ENCODE peak calls at places on chromosome 6, in seven cellular contexts. One of them, this sample, is unnamed.
A peak's percentile ranks its signal among the peaks of the same experiment; 100 is the strongest.

GRCh38 chr6:139536751-139537617 is 162.5 kb upstream of the CITED2 start:
- DNase-seq in IMR-90: no peak
- DNase-seq in esophagus muscularis mucosa: no peak
- DNase-seq in prostate gland: peak; percentile 78
- DNase-seq in right lobe of liver: no peak
- DNase-seq in endothelial cell of umbilical vein: peak; percentile 60
- DNase-seq in thyroid gland: no peak
- DNase-seq in this sample: no peak

GRCh38 chr6:159608961-159609673 is 83.9 kb downstream of the SOD2 start:
- DNase-seq in IMR-90: peak; percentile 28
- DNase-seq in esophagus muscularis mucosa: no peak
- DNase-seq in prostate gland: no peak
- DNase-seq in right lobe of liver: no peak
- DNase-seq in endothelial cell of umbilical vein: no peak
- DNase-seq in thyroid gland: no peak
- DNase-seq in this sample: no peak

GRCh38 chr6:72418495-72418894 is 203.4 kb upstream of the KCNQ5 start:
- DNase-seq in IMR-90: peak; percentile 89
- DNase-seq in esophagus muscularis mucosa: no peak
- DNase-seq in prostate gland: no peak
- DNase-seq in right lobe of liver: no peak
- DNase-seq in endothelial cell of umbilical vein: no peak
- DNase-seq in thyroid gland: no peak
- DNase-seq in this sample: no peak

GRCh38 chr6:15184441-15184861 is 61.4 kb upstream of the JARID2 start:
- DNase-seq in IMR-90: no peak
- DNase-seq in esophagus muscularis mucosa: no peak
- DNase-seq in prostate gland: no peak
- DNase-seq in right lobe of liver: no peak
- DNase-seq in endothelial cell of umbilical vein: no peak
- DNase-seq in thyroid gland: no peak
- DNase-seq in this sample: peak; percentile 32

GRCh38 chr6:14502551-14502950 is 385.0 kb downstream of the CD83 start:
- DNase-seq in IMR-90: peak; percentile 28
- DNase-seq in esophagus muscularis mucosa: peak; percentile 26
- DNase-seq in prostate gland: no peak
- DNase-seq in right lobe of liver: no peak
- DNase-seq in endothelial cell of umbilical vein: no peak
- DNase-seq in thyroid gland: no peak
- DNase-seq in this sample: no peak

GRCh38 chr6:157221049-157221816 is 102.1 kb downstream of the TMEM242 start:
- DNase-seq in IMR-90: peak; percentile 63
- DNase-seq in esophagus muscularis mucosa: no peak
- DNase-seq in prostate gland: peak; percentile 92
- DNase-seq in right lobe of liver: peak; percentile 86
- DNase-seq in endothelial cell of umbilical vein: peak; percentile 77
- DNase-seq in thyroid gland: peak; percentile 83
- DNase-seq in this sample: peak; percentile 76

GRCh38 chr6:8628063-8628462 is 192.7 kb upstream of the SLC35B3 start:
- DNase-seq in IMR-90: no peak
- DNase-seq in esophagus muscularis mucosa: no peak
- DNase-seq in prostate gland: no peak
- DNase-seq in right lobe of liver: no peak
- DNase-seq in endothelial cell of umbilical vein: no peak
- DNase-seq in thyroid gland: no peak
- DNase-seq in this sample: no peak

GRCh38 chr6:149484733-149485700 is at the start of gene ZC3H12D:
- DNase-seq in IMR-90: peak; percentile 33
- DNase-seq in esophagus muscularis mucosa: peak; percentile 77
- DNase-seq in prostate gland: no peak
- DNase-seq in right lobe of liver: peak; percentile 40
- DNase-seq in endothelial cell of umbilical vein: no peak
- DNase-seq in thyroid gland: peak; percentile 48
- DNase-seq in this sample: no peak

GRCh38 chr6:56527934-56528333 is 114.8 kb downstream of the DST start:
- DNase-seq in IMR-90: peak; percentile 46
- DNase-seq in esophagus muscularis mucosa: no peak
- DNase-seq in prostate gland: no peak
- DNase-seq in right lobe of liver: no peak
- DNase-seq in endothelial cell of umbilical vein: no peak
- DNase-seq in thyroid gland: no peak
- DNase-seq in this sample: no peak

GRCh38 chr6:88725111-88725711 is 238.2 kb downstream of the RNGTT start:
- DNase-seq in IMR-90: peak; percentile 74
- DNase-seq in esophagus muscularis mucosa: no peak
- DNase-seq in prostate gland: no peak
- DNase-seq in right lobe of liver: peak; percentile 21
- DNase-seq in endothelial cell of umbilical vein: no peak
- DNase-seq in thyroid gland: peak; percentile 14
- DNase-seq in this sample: no peak

GRCh38 chr6:129289442-129289841 is 406.5 kb downstream of the LAMA2 start:
- DNase-seq in IMR-90: no peak
- DNase-seq in esophagus muscularis mucosa: no peak
- DNase-seq in prostate gland: no peak
- DNase-seq in right lobe of liver: no peak
- DNase-seq in endothelial cell of umbilical vein: no peak
- DNase-seq in thyroid gland: no peak
- DNase-seq in this sample: no peak

GRCh38 chr6:15256538-15257222 is 10.8 kb downstream of the JARID2 start:
- DNase-seq in IMR-90: no peak
- DNase-seq in esophagus muscularis mucosa: no peak
- DNase-seq in prostate gland: no peak
- DNase-seq in right lobe of liver: no peak
- DNase-seq in endothelial cell of umbilical vein: no peak
- DNase-seq in thyroid gland: no peak
- DNase-seq in this sample: no peak

GRCh38 chr6:76771076-76771634 is 692.1 kb downstream of the HTR1B start:
- DNase-seq in IMR-90: no peak
- DNase-seq in esophagus muscularis mucosa: no peak
- DNase-seq in prostate gland: no peak
- DNase-seq in right lobe of liver: peak; percentile 24
- DNase-seq in endothelial cell of umbilical vein: peak; percentile 91
- DNase-seq in thyroid gland: peak; percentile 4
- DNase-seq in this sample: no peak

GRCh38 chr6:44203955-44204354 is 12.8 kb upstream of the MYMX start:
- DNase-seq in IMR-90: no peak
- DNase-seq in esophagus muscularis mucosa: no peak
- DNase-seq in prostate gland: no peak
- DNase-seq in right lobe of liver: no peak
- DNase-seq in endothelial cell of umbilical vein: no peak
- DNase-seq in thyroid gland: no peak
- DNase-seq in this sample: no peak

GRCh38 chr6:78251930-78252329 is 599.1 kb downstream of the MEI4 start:
- DNase-seq in IMR-90: no peak
- DNase-seq in esophagus muscularis mucosa: no peak
- DNase-seq in prostate gland: no peak
- DNase-seq in right lobe of liver: no peak
- DNase-seq in endothelial cell of umbilical vein: no peak
- DNase-seq in thyroid gland: no peak
- DNase-seq in this sample: no peak

GRCh38 chr6:43428874-43429273 is 1.5 kb downstream of the ABCC10 start:
- DNase-seq in IMR-90: no peak
- DNase-seq in esophagus muscularis mucosa: no peak
- DNase-seq in prostate gland: no peak
- DNase-seq in right lobe of liver: no peak
- DNase-seq in endothelial cell of umbilical vein: no peak
- DNase-seq in thyroid gland: no peak
- DNase-seq in this sample: no peak

GRCh38 chr6:116041934-116042333 is 18.8 kb downstream of the FRK start:
- DNase-seq in IMR-90: no peak
- DNase-seq in esophagus muscularis mucosa: no peak
- DNase-seq in prostate gland: no peak
- DNase-seq in right lobe of liver: no peak
- DNase-seq in endothelial cell of umbilical vein: no peak
- DNase-seq in thyroid gland: no peak
- DNase-seq in this sample: no peak

GRCh38 chr6:3137057-3137777 is 18.7 kb downstream of the BPHL start:
- DNase-seq in IMR-90: peak; percentile 56
- DNase-seq in esophagus muscularis mucosa: no peak
- DNase-seq in prostate gland: no peak
- DNase-seq in right lobe of liver: peak; percentile 29
- DNase-seq in endothelial cell of umbilical vein: no peak
- DNase-seq in thyroid gland: peak; percentile 87
- DNase-seq in this sample: no peak

GRCh38 chr6:117272032-117272866 is 6.9 kb downstream of the VGLL2 start:
- DNase-seq in IMR-90: no peak
- DNase-seq in esophagus muscularis mucosa: no peak
- DNase-seq in prostate gland: no peak
- DNase-seq in right lobe of liver: no peak
- DNase-seq in endothelial cell of umbilical vein: no peak
- DNase-seq in thyroid gland: no peak
- DNase-seq in this sample: no peak

GRCh38 chr6:19394051-19394450 is 443.1 kb upstream of the ID4 start:
- DNase-seq in IMR-90: no peak
- DNase-seq in esophagus muscularis mucosa: no peak
- DNase-seq in prostate gland: no peak
- DNase-seq in right lobe of liver: no peak
- DNase-seq in endothelial cell of umbilical vein: no peak
- DNase-seq in thyroid gland: no peak
- DNase-seq in this sample: no peak

GRCh38 chr6:85453490-85453889 is 3.6 kb downstream of the NT5E start:
- DNase-seq in IMR-90: no peak
- DNase-seq in esophagus muscularis mucosa: no peak
- DNase-seq in prostate gland: no peak
- DNase-seq in right lobe of liver: no peak
- DNase-seq in endothelial cell of umbilical vein: no peak
- DNase-seq in thyroid gland: no peak
- DNase-seq in this sample: no peak

GRCh38 chr6:89970609-89971337 is 76.5 kb downstream of the GJA10 start:
- DNase-seq in IMR-90: peak; percentile 74
- DNase-seq in esophagus muscularis mucosa: no peak
- DNase-seq in prostate gland: peak; percentile 40
- DNase-seq in right lobe of liver: no peak
- DNase-seq in endothelial cell of umbilical vein: peak; percentile 58
- DNase-seq in thyroid gland: peak; percentile 23
- DNase-seq in this sample: no peak

GRCh38 chr6:14354919-14355572 is 237.5 kb downstream of the CD83 start:
- DNase-seq in IMR-90: peak; percentile 88
- DNase-seq in esophagus muscularis mucosa: no peak
- DNase-seq in prostate gland: peak; percentile 21
- DNase-seq in right lobe of liver: peak; percentile 25
- DNase-seq in endothelial cell of umbilical vein: no peak
- DNase-seq in thyroid gland: peak; percentile 24
- DNase-seq in this sample: no peak

GRCh38 chr6:116840091-116840490 is 11.2 kb upstream of the GPRC6A start:
- DNase-seq in IMR-90: peak; percentile 50
- DNase-seq in esophagus muscularis mucosa: no peak
- DNase-seq in prostate gland: no peak
- DNase-seq in right lobe of liver: no peak
- DNase-seq in endothelial cell of umbilical vein: no peak
- DNase-seq in thyroid gland: no peak
- DNase-seq in this sample: no peak

GRCh38 chr6:27761391-27761790 is 150.8 kb downstream of the OR2B2 start:
- DNase-seq in IMR-90: no peak
- DNase-seq in esophagus muscularis mucosa: no peak
- DNase-seq in prostate gland: no peak
- DNase-seq in right lobe of liver: no peak
- DNase-seq in endothelial cell of umbilical vein: no peak
- DNase-seq in thyroid gland: no peak
- DNase-seq in this sample: no peak

GRCh38 chr6:110541701-110542309 is 65.4 kb upstream of the SLC22A16 start:
- DNase-seq in IMR-90: no peak
- DNase-seq in esophagus muscularis mucosa: no peak
- DNase-seq in prostate gland: no peak
- DNase-seq in right lobe of liver: no peak
- DNase-seq in endothelial cell of umbilical vein: no peak
- DNase-seq in thyroid gland: no peak
- DNase-seq in this sample: no peak

GRCh38 chr6:36998723-36999466 is 6.6 kb upstream of the FGD2 start:
- DNase-seq in IMR-90: no peak
- DNase-seq in esophagus muscularis mucosa: no peak
- DNase-seq in prostate gland: no peak
- DNase-seq in right lobe of liver: no peak
- DNase-seq in endothelial cell of umbilical vein: no peak
- DNase-seq in thyroid gland: peak; percentile 91
- DNase-seq in this sample: no peak
- TF ChIP-seq POLR2A in IMR-90: no peak
- TF ChIP-seq POLR2A in esophagus muscularis mucosa: no peak
- TF ChIP-seq POLR2A in prostate gland: no peak
- TF ChIP-seq POLR2A in right lobe of liver: no peak
- TF ChIP-seq POLR2A in endothelial cell of umbilical vein: no peak
- TF ChIP-seq POLR2A in thyroid gland: no peak
- TF ChIP-seq POLR2A in this sample: no peak

GRCh38 chr6:41733707-41734665 is 1.4 kb downstream of the TFEB start:
- DNase-seq in IMR-90: peak; percentile 62
- DNase-seq in esophagus muscularis mucosa: no peak
- DNase-seq in prostate gland: peak; percentile 77
- DNase-seq in right lobe of liver: peak; percentile 77
- DNase-seq in endothelial cell of umbilical vein: peak; percentile 71
- DNase-seq in thyroid gland: peak; percentile 89
- DNase-seq in this sample: peak; percentile 92
- TF ChIP-seq POLR2A in IMR-90: no peak
- TF ChIP-seq POLR2A in esophagus muscularis mucosa: peak; percentile 37
- TF ChIP-seq POLR2A in prostate gland: peak; percentile 80
- TF ChIP-seq POLR2A in right lobe of liver: peak; percentile 25
- TF ChIP-seq POLR2A in endothelial cell of umbilical vein: no peak
- TF ChIP-seq POLR2A in thyroid gland: peak; percentile 62
- TF ChIP-seq POLR2A in this sample: peak; percentile 71

GRCh38 chr6:31467151-31467550 is 30.8 kb upstream of the MICB start:
- DNase-seq in IMR-90: no peak
- DNase-seq in esophagus muscularis mucosa: peak; percentile 68
- DNase-seq in prostate gland: no peak
- DNase-seq in right lobe of liver: no peak
- DNase-seq in endothelial cell of umbilical vein: no peak
- DNase-seq in thyroid gland: no peak
- DNase-seq in this sample: no peak

GRCh38 chr6:31465185-31465536 is 32.8 kb upstream of the MICB start:
- DNase-seq in IMR-90: no peak
- DNase-seq in esophagus muscularis mucosa: peak; percentile 79
- DNase-seq in prostate gland: no peak
- DNase-seq in right lobe of liver: no peak
- DNase-seq in endothelial cell of umbilical vein: no peak
- DNase-seq in thyroid gland: no peak
- DNase-seq in this sample: no peak

GRCh38 chr6:31468316-31468715 is 29.6 kb upstream of the MICB start:
- DNase-seq in IMR-90: no peak
- DNase-seq in esophagus muscularis mucosa: no peak
- DNase-seq in prostate gland: no peak
- DNase-seq in right lobe of liver: no peak
- DNase-seq in endothelial cell of umbilical vein: no peak
- DNase-seq in thyroid gland: no peak
- DNase-seq in this sample: no peak

GRCh38 chr6:31465718-31466117 is 32.2 kb upstream of the MICB start:
- DNase-seq in IMR-90: no peak
- DNase-seq in esophagus muscularis mucosa: no peak
- DNase-seq in prostate gland: no peak
- DNase-seq in right lobe of liver: no peak
- DNase-seq in endothelial cell of umbilical vein: no peak
- DNase-seq in thyroid gland: no peak
- DNase-seq in this sample: no peak

GRCh38 chr6:31466466-31466865 is 31.5 kb upstream of the MICB start:
- DNase-seq in IMR-90: no peak
- DNase-seq in esophagus muscularis mucosa: peak; percentile 72
- DNase-seq in prostate gland: no peak
- DNase-seq in right lobe of liver: no peak
- DNase-seq in endothelial cell of umbilical vein: no peak
- DNase-seq in thyroid gland: no peak
- DNase-seq in this sample: no peak
- TF ChIP-seq POLR2A in IMR-90: no peak
- TF ChIP-seq POLR2A in esophagus muscularis mucosa: no peak
- TF ChIP-seq POLR2A in prostate gland: no peak
- TF ChIP-seq POLR2A in right lobe of liver: no peak
- TF ChIP-seq POLR2A in endothelial cell of umbilical vein: no peak
- TF ChIP-seq POLR2A in thyroid gland: no peak
- TF ChIP-seq POLR2A in this sample: no peak

GRCh38 chr6:7200598-7201443 is 93.1 kb downstream of the RREB1 start:
- DNase-seq in IMR-90: no peak
- DNase-seq in esophagus muscularis mucosa: no peak
- DNase-seq in prostate gland: peak; percentile 93
- DNase-seq in right lobe of liver: peak; percentile 61
- DNase-seq in endothelial cell of umbilical vein: no peak
- DNase-seq in thyroid gland: peak; percentile 90
- DNase-seq in this sample: no peak
- TF ChIP-seq POLR2A in IMR-90: no peak
- TF ChIP-seq POLR2A in esophagus muscularis mucosa: no peak
- TF ChIP-seq POLR2A in prostate gland: no peak
- TF ChIP-seq POLR2A in right lobe of liver: peak; percentile 58
- TF ChIP-seq POLR2A in endothelial cell of umbilical vein: no peak
- TF ChIP-seq POLR2A in thyroid gland: peak; percentile 45
- TF ChIP-seq POLR2A in this sample: no peak

This sample was measured in GM12892.